ENCODE peak calls at places on chromosomes 2 and 18, in six cellular contexts. One of them, this sample, is unnamed.

GRCh38 chr2:19073522-19073921 is 284.9 kb downstream of the OSR1 start:
- DNase-seq in GM12891: no peak
- DNase-seq in AG09319: peak
- DNase-seq in K562: no peak
- DNase-seq in germinal center: no peak
- DNase-seq in sciatic nerve: no peak
- DNase-seq in this sample: no peak

GRCh38 chr2:231185886-231186285 is 12.5 kb upstream of the ARMC9 start:
- DNase-seq in GM12891: no peak
- DNase-seq in AG09319: no peak
- DNase-seq in K562: no peak
- DNase-seq in germinal center: no peak
- DNase-seq in sciatic nerve: no peak
- DNase-seq in this sample: no peak

GRCh38 chr18:5103286-5103685 is 93.8 kb downstream of the AKAIN1 start:
- DNase-seq in GM12891: no peak
- DNase-seq in AG09319: no peak
- DNase-seq in K562: no peak
- DNase-seq in germinal center: peak
- DNase-seq in sciatic nerve: no peak
- DNase-seq in this sample: no peak

GRCh38 chr18:45059695-45060094 is 379.0 kb downstream of the SETBP1 start:
- DNase-seq in GM12891: no peak
- DNase-seq in AG09319: no peak
- DNase-seq in K562: peak
- DNase-seq in germinal center: no peak
- DNase-seq in sciatic nerve: no peak
- DNase-seq in this sample: no peak

GRCh38 chr2:42706836-42707235 is 57.1 kb downstream of the OXER1 start:
- DNase-seq in GM12891: no peak
- DNase-seq in AG09319: no peak
- DNase-seq in K562: no peak
- DNase-seq in germinal center: no peak
- DNase-seq in sciatic nerve: no peak
- DNase-seq in this sample: no peak

GRCh38 chr18:12049983-12050811 is 43.4 kb upstream of the ANKRD62 start:
- DNase-seq in GM12891: no peak
- DNase-seq in AG09319: no peak
- DNase-seq in K562: no peak
- DNase-seq in germinal center: peak
- DNase-seq in sciatic nerve: no peak
- DNase-seq in this sample: no peak

GRCh38 chr2:239667431-239667985 is 266.7 kb upstream of the HDAC4 start:
- DNase-seq in GM12891: no peak
- DNase-seq in AG09319: no peak
- DNase-seq in K562: no peak
- DNase-seq in germinal center: no peak
- DNase-seq in sciatic nerve: no peak
- DNase-seq in this sample: no peak

GRCh38 chr2:213561759-213562158 is 277.5 kb downstream of the SPAG16 start:
- DNase-seq in GM12891: no peak
- DNase-seq in AG09319: no peak
- DNase-seq in K562: no peak
- DNase-seq in germinal center: no peak
- DNase-seq in sciatic nerve: no peak
- DNase-seq in this sample: no peak

GRCh38 chr2:182148344-182148743 is 162.7 kb downstream of the PPP1R1C start:
- DNase-seq in GM12891: no peak
- DNase-seq in AG09319: no peak
- DNase-seq in K562: no peak
- DNase-seq in germinal center: no peak
- DNase-seq in sciatic nerve: no peak
- DNase-seq in this sample: no peak

GRCh38 chr2:85503611-85504433 is 35.1 kb upstream of the MAT2A start:
- DNase-seq in GM12891: no peak
- DNase-seq in AG09319: no peak
- DNase-seq in K562: no peak
- DNase-seq in germinal center: no peak
- DNase-seq in sciatic nerve: no peak
- DNase-seq in this sample: no peak

GRCh38 chr2:197079414-197079813 is 152.9 kb upstream of the PGAP1 start:
- DNase-seq in GM12891: no peak
- DNase-seq in AG09319: no peak
- DNase-seq in K562: no peak
- DNase-seq in germinal center: no peak
- DNase-seq in sciatic nerve: no peak
- DNase-seq in this sample: no peak